ENCODE peak calls at places on chromosomes 7 and 10, in six cellular contexts. One of them, this sample, is unnamed.

GRCh38 chr10:104273291-104273690 is 4.3 kb downstream of the GSTO2 start:
- DNase-seq in A549: no peak
- DNase-seq in left ventricle myocardium inferior: no peak
- DNase-seq in cardiac fibroblast: no peak
- DNase-seq in left lung: no peak
- DNase-seq in astrocyte of the cerebellum: no peak
- DNase-seq in this sample: peak; percentile 54

GRCh38 chr7:16839646-16840045 is 34.8 kb upstream of the AGR2 start:
- DNase-seq in left lung: no peak
- DNase-seq in astrocyte of the cerebellum: no peak
- DNase-seq in cardiac fibroblast: no peak
- DNase-seq in left ventricle myocardium inferior: no peak
- DNase-seq in A549: no peak
- DNase-seq in this sample: peak; percentile 67

GRCh38 chr10:10618139-10618538 is 399.5 kb upstream of the CELF2 start:
- DNase-seq in left lung: no peak
- DNase-seq in cardiac fibroblast: no peak
- DNase-seq in A549: no peak
- DNase-seq in left ventricle myocardium inferior: no peak
- DNase-seq in astrocyte of the cerebellum: no peak
- DNase-seq in this sample: no peak

GRCh38 chr10:125194814-125195213 is 34.5 kb upstream of the CTBP2 start:
- DNase-seq in A549: no peak
- DNase-seq in cardiac fibroblast: no peak
- DNase-seq in left ventricle myocardium inferior: no peak
- DNase-seq in left lung: no peak
- DNase-seq in astrocyte of the cerebellum: no peak
- DNase-seq in this sample: no peak

GRCh38 chr7:131261476-131261994 is 66.1 kb upstream of the MKLN1 start:
- DNase-seq in cardiac fibroblast: no peak
- DNase-seq in left lung: no peak
- DNase-seq in astrocyte of the cerebellum: no peak
- DNase-seq in left ventricle myocardium inferior: no peak
- DNase-seq in A549: no peak
- DNase-seq in this sample: no peak

GRCh38 chr10:69043931-69044531 is 43.9 kb upstream of the SRGN start:
- DNase-seq in astrocyte of the cerebellum: no peak
- DNase-seq in left ventricle myocardium inferior: no peak
- DNase-seq in A549: no peak
- DNase-seq in left lung: no peak
- DNase-seq in cardiac fibroblast: no peak
- DNase-seq in this sample: no peak

GRCh38 chr10:25465582-25466372 is 291.0 kb downstream of the GPR158 start:
- DNase-seq in left lung: no peak
- DNase-seq in astrocyte of the cerebellum: no peak
- DNase-seq in cardiac fibroblast: no peak
- DNase-seq in left ventricle myocardium inferior: no peak
- DNase-seq in A549: no peak
- DNase-seq in this sample: no peak

GRCh38 chr7:34281260-34281659 is 375.9 kb downstream of the BMPER start:
- DNase-seq in astrocyte of the cerebellum: no peak
- DNase-seq in left ventricle myocardium inferior: no peak
- DNase-seq in left lung: no peak
- DNase-seq in A549: no peak
- DNase-seq in cardiac fibroblast: no peak
- DNase-seq in this sample: peak; percentile 3

GRCh38 chr10:110923856-110924493 is 4.6 kb downstream of the SHOC2 start:
- DNase-seq in left lung: no peak
- DNase-seq in left ventricle myocardium inferior: no peak
- DNase-seq in cardiac fibroblast: no peak
- DNase-seq in A549: no peak
- DNase-seq in astrocyte of the cerebellum: no peak
- DNase-seq in this sample: no peak

GRCh38 chr10:129601737-129602136 is 134.7 kb downstream of the MGMT start:
- DNase-seq in left ventricle myocardium inferior: no peak
- DNase-seq in astrocyte of the cerebellum: no peak
- DNase-seq in cardiac fibroblast: no peak
- DNase-seq in A549: no peak
- DNase-seq in left lung: no peak
- DNase-seq in this sample: no peak

DNA sequence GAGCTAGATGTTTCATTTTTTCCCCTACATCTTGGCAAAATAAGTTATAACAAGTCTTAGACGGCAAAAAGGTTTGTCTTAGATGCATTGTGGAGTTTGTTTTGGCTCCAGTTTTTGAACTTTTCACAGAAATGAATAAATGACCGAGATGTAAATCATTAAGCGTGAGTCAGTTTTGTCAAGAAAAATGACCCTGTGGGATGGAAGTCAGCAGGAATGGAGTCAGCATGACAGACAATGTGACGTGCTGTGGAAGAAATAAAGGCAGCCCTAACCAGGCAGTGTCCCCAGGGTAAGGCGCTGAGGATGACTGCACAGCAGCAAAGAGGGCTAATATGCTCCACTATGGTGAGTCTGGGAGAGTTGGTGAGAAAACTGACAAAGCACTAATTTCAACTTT is 163.2 kb downstream of the NOC3L start:
- DNase-seq in left ventricle myocardium inferior: no peak
- DNase-seq in astrocyte of the cerebellum: no peak
- DNase-seq in left lung: no peak
- DNase-seq in cardiac fibroblast: no peak
- DNase-seq in A549: no peak
- DNase-seq in this sample: no peak
- H3K4me3 ChIP-seq in left ventricle myocardium inferior: no peak overlapping the region
- H3K4me3 ChIP-seq in astrocyte of the cerebellum: no peak overlapping the region
- H3K4me3 ChIP-seq in left lung: no peak overlapping the region
- H3K4me3 ChIP-seq in cardiac fibroblast: no peak overlapping the region
- H3K4me3 ChIP-seq in A549: no peak overlapping the region
- H3K4me3 ChIP-seq in this sample: no peak overlapping the region

DNA sequence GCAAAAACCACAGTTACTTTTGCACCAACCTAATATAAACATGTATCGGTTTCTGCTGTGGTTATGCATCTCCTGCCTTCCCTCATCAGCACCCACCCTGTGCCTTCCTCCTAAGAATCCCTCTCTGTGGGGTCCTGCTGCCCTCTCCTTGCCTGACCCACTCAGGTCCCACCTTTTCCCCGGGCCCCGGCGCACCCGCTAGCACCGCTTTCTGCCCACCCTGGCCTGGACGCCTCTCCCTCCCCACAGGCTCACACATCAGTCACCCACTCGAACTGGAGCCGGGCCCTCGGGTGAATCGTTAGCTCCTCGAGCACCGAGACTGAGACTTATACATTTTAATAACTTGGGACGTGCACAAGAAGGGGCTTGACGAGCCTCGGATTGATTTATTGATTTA is 110.5 kb downstream of the ADARB2 start:
- DNase-seq in cardiac fibroblast: no peak
- DNase-seq in left ventricle myocardium inferior: no peak
- DNase-seq in astrocyte of the cerebellum: no peak
- DNase-seq in A549: no peak
- DNase-seq in left lung: no peak
- DNase-seq in this sample: no peak
- TF ChIP-seq CTCF in cardiac fibroblast: no peak
- TF ChIP-seq CTCF in left ventricle myocardium inferior: no peak
- TF ChIP-seq CTCF in astrocyte of the cerebellum: no peak
- TF ChIP-seq CTCF in A549: no peak
- TF ChIP-seq CTCF in left lung: no peak
- TF ChIP-seq CTCF in this sample: no peak

GRCh38 chr10:44978570-44979280 is at the start of gene DEPP1:
- DNase-seq in astrocyte of the cerebellum: peak; percentile 77
- DNase-seq in left ventricle myocardium inferior: peak; percentile 92
- DNase-seq in A549: peak; percentile 69
- DNase-seq in left lung: peak; percentile 92
- DNase-seq in cardiac fibroblast: peak; percentile 98
- DNase-seq in this sample: peak; percentile 92
- H3K4me3 ChIP-seq in astrocyte of the cerebellum: peak within 1 kb of the TSS; percentile 50
- H3K4me3 ChIP-seq in left ventricle myocardium inferior: peak within 1 kb of the TSS; percentile 90
- H3K4me3 ChIP-seq in A549: peak within 1 kb of the TSS; percentile 21
- H3K4me3 ChIP-seq in left lung: peak within 1 kb of the TSS; percentile 26
- H3K4me3 ChIP-seq in cardiac fibroblast: peak within 1 kb of the TSS; percentile 72
- H3K4me3 ChIP-seq in this sample: peak within 1 kb of the TSS; percentile 79

DNA sequence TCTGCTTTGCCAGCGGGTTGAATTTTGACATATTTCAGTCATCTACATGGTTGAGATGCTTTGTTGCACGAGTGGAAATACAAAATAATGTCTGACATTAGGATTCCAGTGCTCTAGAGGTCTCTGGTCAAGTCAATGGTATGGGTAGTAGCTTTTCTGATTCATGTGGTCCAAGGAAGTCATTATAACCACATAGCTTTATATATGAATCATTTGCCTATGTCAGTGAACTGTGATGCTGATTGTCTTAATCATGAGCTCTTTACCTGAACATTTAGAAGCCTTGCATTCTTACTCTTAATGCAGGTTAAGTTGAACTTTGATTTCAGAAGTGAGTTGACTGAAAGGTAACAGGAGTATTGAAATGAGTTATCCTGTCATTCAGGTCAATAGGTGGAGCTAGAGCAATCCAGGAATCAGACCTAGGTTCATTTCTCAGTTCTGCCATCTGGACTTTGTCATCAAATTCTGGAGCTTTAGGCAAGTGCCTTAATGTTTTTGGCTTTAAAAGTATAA is 3.3 kb downstream of the MAPK8 start:
- DNase-seq in left lung: no peak
- DNase-seq in astrocyte of the cerebellum: no peak
- DNase-seq in cardiac fibroblast: peak; percentile 20
- DNase-seq in A549: peak; percentile 24
- DNase-seq in left ventricle myocardium inferior: no peak
- DNase-seq in this sample: peak; percentile 69
- TF ChIP-seq CTCF in left lung: no peak
- TF ChIP-seq CTCF in astrocyte of the cerebellum: peak; percentile 25
- TF ChIP-seq CTCF in cardiac fibroblast: peak; percentile 15
- TF ChIP-seq CTCF in A549: peak; percentile 42
- TF ChIP-seq CTCF in left ventricle myocardium inferior: peak; percentile 44
- TF ChIP-seq CTCF in this sample: peak; percentile 21

GRCh38 chr10:113038985-113039384 is 88.9 kb downstream of the TCF7L2 start:
- DNase-seq in cardiac fibroblast: no peak
- DNase-seq in left lung: no peak
- DNase-seq in astrocyte of the cerebellum: no peak
- DNase-seq in A549: no peak
- DNase-seq in left ventricle myocardium inferior: no peak
- DNase-seq in this sample: no peak
- H3K4me3 ChIP-seq in cardiac fibroblast: no peak overlapping the region
- H3K4me3 ChIP-seq in left lung: no peak overlapping the region
- H3K4me3 ChIP-seq in astrocyte of the cerebellum: no peak overlapping the region
- H3K4me3 ChIP-seq in A549: no peak overlapping the region
- H3K4me3 ChIP-seq in left ventricle myocardium inferior: no peak overlapping the region
- H3K4me3 ChIP-seq in this sample: no peak overlapping the region

DNA sequence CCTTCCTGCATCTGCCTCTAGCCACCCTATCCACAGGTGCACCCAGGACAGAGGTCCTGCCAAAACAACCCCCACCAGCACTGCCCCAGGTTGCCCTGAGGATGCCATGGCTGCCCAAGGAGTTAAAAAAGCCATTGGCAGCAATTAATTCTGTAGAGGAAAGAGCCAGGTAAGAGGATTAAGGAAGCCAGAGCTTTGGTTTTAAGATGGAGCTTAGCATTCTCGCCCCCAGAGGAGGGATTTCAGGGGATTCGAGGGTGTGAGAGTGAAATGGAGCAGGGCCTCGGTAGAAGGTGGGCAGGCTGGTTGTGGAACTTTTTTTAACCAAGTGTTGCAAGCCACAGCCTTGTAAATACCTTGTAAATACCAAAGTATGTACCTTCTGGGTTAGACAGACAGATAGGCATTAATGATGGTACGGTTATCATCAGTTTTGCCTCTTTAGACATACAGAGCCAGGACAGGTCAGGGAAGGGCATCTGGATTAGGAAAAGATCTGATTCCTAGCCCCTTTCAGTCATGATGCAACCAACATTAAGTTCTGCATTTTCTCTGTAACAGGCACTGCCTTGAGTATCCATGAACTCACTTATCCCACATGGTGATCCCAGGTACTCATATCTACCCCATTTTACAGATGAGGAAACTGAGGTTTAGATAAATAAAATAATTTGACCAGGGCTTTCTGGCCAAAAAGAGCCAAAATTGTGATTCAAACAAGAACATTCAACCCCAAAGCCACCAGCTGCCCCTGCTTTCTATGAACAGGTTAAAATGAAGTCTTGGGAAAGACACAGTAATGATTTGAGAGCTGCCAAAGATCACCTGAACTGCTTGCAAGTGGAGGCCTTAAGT is 120.7 kb upstream of the PPIF start:
- DNase-seq in astrocyte of the cerebellum: no peak
- DNase-seq in cardiac fibroblast: no peak
- DNase-seq in A549: no peak
- DNase-seq in left ventricle myocardium inferior: no peak
- DNase-seq in left lung: no peak
- DNase-seq in this sample: no peak
- TF ChIP-seq CTCF in astrocyte of the cerebellum: no peak
- TF ChIP-seq CTCF in cardiac fibroblast: no peak
- TF ChIP-seq CTCF in A549: no peak
- TF ChIP-seq CTCF in left ventricle myocardium inferior: no peak
- TF ChIP-seq CTCF in left lung: no peak
- TF ChIP-seq CTCF in this sample: no peak

GRCh38 chr7:134780166-134780853 is 876 bp downstream of the CALD1 start:
- DNase-seq in cardiac fibroblast: peak; percentile 58
- DNase-seq in left ventricle myocardium inferior: no peak
- DNase-seq in astrocyte of the cerebellum: no peak
- DNase-seq in left lung: no peak
- DNase-seq in A549: no peak
- DNase-seq in this sample: no peak

GRCh38 chr7:134778941-134779740 is at the start of gene CALD1:
- DNase-seq in left ventricle myocardium inferior: peak; percentile 74
- DNase-seq in cardiac fibroblast: peak; percentile 98
- DNase-seq in astrocyte of the cerebellum: peak; percentile 99
- DNase-seq in left lung: peak; percentile 60
- DNase-seq in A549: peak; percentile 68
- DNase-seq in this sample: peak; percentile 100

GRCh38 chr7:134779741-134780065 is 269 bp downstream of the CALD1 start:
- DNase-seq in left ventricle myocardium inferior: no peak
- DNase-seq in cardiac fibroblast: no peak
- DNase-seq in A549: no peak
- DNase-seq in astrocyte of the cerebellum: no peak
- DNase-seq in left lung: no peak
- DNase-seq in this sample: no peak

GRCh38 chr7:134782121-134782623 is 2.7 kb downstream of the CALD1 start:
- DNase-seq in astrocyte of the cerebellum: no peak
- DNase-seq in A549: no peak
- DNase-seq in left ventricle myocardium inferior: no peak
- DNase-seq in left lung: no peak
- DNase-seq in cardiac fibroblast: peak; percentile 62
- DNase-seq in this sample: peak; percentile 55

DNA sequence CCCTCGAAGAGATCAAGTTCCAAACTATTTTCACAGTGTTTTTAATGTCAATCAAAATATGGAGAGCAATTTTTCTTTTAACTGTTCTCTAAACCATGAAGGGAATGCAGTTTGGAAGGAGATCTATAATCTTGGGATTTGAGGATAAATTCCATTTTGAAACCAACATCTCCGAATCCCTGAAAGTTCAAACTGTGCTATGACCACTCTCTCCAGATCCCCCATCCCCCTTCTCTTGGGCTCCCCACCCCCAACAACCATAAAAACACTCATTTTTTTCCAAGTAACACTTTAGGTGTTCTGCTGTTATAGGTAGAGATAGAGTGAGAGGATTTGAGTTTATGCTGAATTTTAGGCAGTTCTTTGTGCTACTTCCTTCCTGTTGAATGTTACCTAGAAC is 1.7 kb downstream of the CALD1 start:
- DNase-seq in A549: no peak
- DNase-seq in astrocyte of the cerebellum: no peak
- DNase-seq in left lung: no peak
- DNase-seq in cardiac fibroblast: no peak
- DNase-seq in left ventricle myocardium inferior: no peak
- DNase-seq in this sample: no peak
- H3K4me3 ChIP-seq in A549: peak overlapping the region; percentile 48
- H3K4me3 ChIP-seq in astrocyte of the cerebellum: peak overlapping the region; percentile 79
- H3K4me3 ChIP-seq in left lung: peak overlapping the region; percentile 35
- H3K4me3 ChIP-seq in cardiac fibroblast: peak overlapping the region; percentile 75
- H3K4me3 ChIP-seq in left ventricle myocardium inferior: peak overlapping the region; percentile 76
- H3K4me3 ChIP-seq in this sample: peak overlapping the region; percentile 77

This sample was measured in AG10803.